ENCODE peak calls at places on chromosomes 5 and 9, in four cellular contexts. W is GM12878, G is K562, B is HepG2. Y is an unnamed sample.

GRCh38 chr5:1737790-1738405 is 61.7 kb downstream of the MRPL36 start:
- DNase-seq in W (peak), G (peak), B (peak), Y (peak)

GRCh38 chr9:69584746-69585145 is 87.4 kb downstream of the APBA1 start:
- DNase-seq in W (no peak), G (no peak), B (no peak), Y (no peak)

GRCh38 chr5:151697452-151697851 is 10.7 kb upstream of the SPARC start:
- DNase-seq in W (no peak), G (no peak), B (no peak), Y (no peak)

GRCh38 chr5:141050622-141051525 is at the start of gene PCDHB1:
- DNase-seq in W (no peak), G (no peak), B (no peak), Y (peak)

GRCh38 chr9:117232991-117233390 is 181.9 kb downstream of the ASTN2 start:
- DNase-seq in W (no peak), G (no peak), B (no peak), Y (no peak)

GRCh38 chr9:70080481-70081119 is 37.0 kb downstream of the MAMDC2 start:
- DNase-seq in W (no peak), G (no peak), B (peak), Y (no peak)

GRCh38 chr5:102691434-102691833 is 63.7 kb upstream of the PAM start:
- DNase-seq in W (no peak), G (no peak), B (no peak), Y (no peak)

GRCh38 chr5:93150311-93151012 is 430.6 kb downstream of the NR2F1-AS1 start:
- DNase-seq in W (no peak), G (no peak), B (no peak), Y (no peak)

GRCh38 chr5:139633295-139634027 is 14.7 kb upstream of the CXXC5 start:
- DNase-seq in W (no peak), G (peak), B (peak), Y (peak)

GRCh38 chr9:70465398-70465797 is 50.9 kb upstream of the KLF9 start:
- DNase-seq in W (no peak), G (peak), B (no peak), Y (no peak)

GRCh38 chr9:90805006-90805993 is 3.7 kb downstream of the SYK start:
- DNase-seq in W (no peak), G (peak), B (no peak), Y (peak)

GRCh38 chr9:21465859-21466518 is 16.1 kb downstream of the IFNE start:
- DNase-seq in W (no peak), G (no peak), B (peak), Y (peak)

GRCh38 chr5:16671208-16671607 is 54.4 kb upstream of the RETREG1 start:
- DNase-seq in W (no peak), G (no peak), B (no peak), Y (no peak)

GRCh38 chr9:98605116-98605515 is 103.6 kb downstream of the GABBR2 start:
- DNase-seq in W (no peak), G (no peak), B (no peak), Y (no peak)

GRCh38 chr9:87336914-87337333 is 160.7 kb upstream of the DAPK1 start:
- DNase-seq in W (peak), G (peak), B (peak), Y (peak)

GRCh38 chr5:53350991-53351770 is 129.2 kb upstream of the FST start:
- DNase-seq in W (no peak), G (peak), B (no peak), Y (no peak)

GRCh38 chr9:33109097-33109496 is 32.6 kb upstream of the SMU1 start:
- DNase-seq in W (no peak), G (no peak), B (no peak), Y (no peak)

GRCh38 chr5:140502834-140503233 is 44.6 kb upstream of the EIF4EBP3 start:
- DNase-seq in W (no peak), G (no peak), B (no peak), Y (no peak)

GRCh38 chr9:93096811-93097382 is 880 bp downstream of the CARD19 start:
- DNase-seq in W (no peak), G (no peak), B (no peak), Y (no peak)

GRCh38 chr9:22469928-22470544 is 23.4 kb downstream of the DMRTA1 start:
- DNase-seq in W (peak), G (no peak), B (peak), Y (peak)

GRCh38 chr5:172832383-172833315 is 1.4 kb upstream of the ERGIC1 start:
- DNase-seq in W (no peak), G (peak), B (no peak), Y (no peak)

GRCh38 chr9:130013326-130013725 is 29.7 kb downstream of the FNBP1 start:
- DNase-seq in W (no peak), G (no peak), B (no peak), Y (no peak)

GRCh38 chr5:58771750-58772149 is 188.9 kb downstream of the RAB3C start:
- DNase-seq in W (no peak), G (no peak), B (no peak), Y (no peak)

GRCh38 chr5:167944121-167944858 is 347.2 kb upstream of the WWC1 start:
- DNase-seq in W (no peak), G (no peak), B (no peak), Y (peak)

GRCh38 chr9:35932732-35933131 is 23.4 kb downstream of the SPAAR start:
- DNase-seq in W (no peak), G (no peak), B (no peak), Y (no peak)

GRCh38 chr9:34233691-34234090 is 54.8 kb downstream of the UBAP1 start:
- DNase-seq in W (no peak), G (no peak), B (no peak), Y (no peak)

GRCh38 chr5:156534086-156534485 is 207.1 kb downstream of the SGCD start:
- DNase-seq in W (no peak), G (no peak), B (no peak), Y (no peak)

GRCh38 chr5:135243194-135244191 is 155.5 kb downstream of the MACROH2A1 start:
- DNase-seq in W (no peak), G (no peak), B (peak), Y (peak)

GRCh38 chr5:167152561-167152960 is 1138.9 kb upstream of the WWC1 start:
- DNase-seq in W (no peak), G (no peak), B (no peak), Y (no peak)

GRCh38 chr9:98021306-98022040 is 35.1 kb upstream of the NANS start:
- DNase-seq in W (no peak), G (no peak), B (no peak), Y (peak)

GRCh38 chr9:37262410-37262809 is 142.0 kb downstream of the ZCCHC7 start:
- DNase-seq in W (no peak), G (no peak), B (no peak), Y (peak)

GRCh38 chr5:128062172-128062746 is 21.3 kb upstream of the SLC12A2 start:
- DNase-seq in W (no peak), G (no peak), B (no peak), Y (no peak)

GRCh38 chr9:134167530-134167931 is 3.2 kb upstream of the RNU6ATAC start:
- DNase-seq in W (no peak), G (no peak), B (no peak), Y (no peak)

GRCh38 chr9:37938121-37938906 is 34.4 kb upstream of the SLC25A51 start:
- DNase-seq in W (no peak), G (peak), B (no peak), Y (peak)

GRCh38 chr5:65925601-65926275 is 637 bp upstream of the ERBIN start:
- DNase-seq in W (no peak), G (peak), B (peak), Y (peak)

GRCh38 chr5:34677428-34677827 is 21.3 kb downstream of the RAI14 start:
- DNase-seq in W (no peak), G (no peak), B (no peak), Y (no peak)

GRCh38 chr5:132026516-132027008 is 15.1 kb upstream of the ACSL6 start:
- DNase-seq in W (no peak), G (no peak), B (no peak), Y (no peak)

GRCh38 chr5:10700516-10700915 is 60.5 kb downstream of the DAP start:
- DNase-seq in W (no peak), G (no peak), B (no peak), Y (no peak)

GRCh38 chr5:10702040-10702629 is 58.9 kb downstream of the DAP start:
- DNase-seq in W (no peak), G (peak), B (no peak), Y (no peak)

GRCh38 chr5:10699987-10700386 is 61.0 kb downstream of the DAP start:
- DNase-seq in W (no peak), G (no peak), B (no peak), Y (no peak)

GRCh38 chr5:10701567-10702039 is 59.4 kb downstream of the DAP start:
- DNase-seq in W (no peak), G (peak), B (peak), Y (peak)

GRCh38 chr5:10699281-10699874 is 61.7 kb downstream of the DAP start:
- DNase-seq in W (no peak), G (no peak), B (no peak), Y (no peak)
- TF ChIP-seq RFX5 in W (no peak), G (no peak), B (no peak), Y (no peak)

GRCh38 chr5:179914032-179914755 is 6.5 kb upstream of the TBC1D9B start:
- DNase-seq in W (no peak), G (peak), B (peak), Y (no peak)
- TF ChIP-seq MXI1 in W (no peak), G (no peak), B (no peak), Y (no peak)

GRCh38 chr9:136798708-136799078 is 2.6 kb downstream of the CCDC183 start:
- DNase-seq in W (no peak), G (no peak), B (no peak), Y (no peak)

GRCh38 chr9:136799854-136800657 is 3.9 kb downstream of the CCDC183 start:
- DNase-seq in W (no peak), G (peak), B (peak), Y (peak)

GRCh38 chr9:136796238-136796774 is at the start of gene CCDC183:
- DNase-seq in W (no peak), G (no peak), B (no peak), Y (no peak)

GRCh38 chr9:136802321-136802720 is 5.4 kb upstream of the RABL6 start:
- DNase-seq in W (no peak), G (no peak), B (no peak), Y (no peak)

GRCh38 chr9:136799079-136799853 is 3.1 kb downstream of the CCDC183 start:
- DNase-seq in W (no peak), G (no peak), B (peak), Y (no peak)
- TF ChIP-seq POLR2AphosphoS5 in W (no peak), G (no peak), B (peak), Y (no peak)

DNA sequence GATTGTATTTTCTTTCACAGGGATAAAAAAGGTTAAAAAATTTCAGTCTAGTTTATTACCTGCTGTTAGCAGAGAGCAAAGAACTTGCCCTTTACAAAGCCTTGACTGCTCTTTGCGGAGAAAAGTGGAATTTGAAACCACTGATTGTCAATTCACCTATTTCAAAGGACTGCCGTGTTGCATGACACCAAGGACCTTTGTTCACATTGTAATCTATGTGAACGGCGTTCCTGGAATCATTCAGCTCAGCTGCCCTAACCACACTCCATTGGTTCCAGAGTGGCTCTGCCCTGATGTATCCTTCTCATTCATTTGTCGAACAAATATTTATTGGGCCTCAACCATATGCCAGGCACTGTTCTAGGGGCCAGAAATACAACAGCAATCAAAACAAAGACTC is 377.5 kb upstream of the RFX3 start:
- DNase-seq in W (no peak), G (no peak), B (peak), Y (no peak)
- TF ChIP-seq RFX5 in W (no peak), G (no peak), B (no peak), Y (no peak)

DNA sequence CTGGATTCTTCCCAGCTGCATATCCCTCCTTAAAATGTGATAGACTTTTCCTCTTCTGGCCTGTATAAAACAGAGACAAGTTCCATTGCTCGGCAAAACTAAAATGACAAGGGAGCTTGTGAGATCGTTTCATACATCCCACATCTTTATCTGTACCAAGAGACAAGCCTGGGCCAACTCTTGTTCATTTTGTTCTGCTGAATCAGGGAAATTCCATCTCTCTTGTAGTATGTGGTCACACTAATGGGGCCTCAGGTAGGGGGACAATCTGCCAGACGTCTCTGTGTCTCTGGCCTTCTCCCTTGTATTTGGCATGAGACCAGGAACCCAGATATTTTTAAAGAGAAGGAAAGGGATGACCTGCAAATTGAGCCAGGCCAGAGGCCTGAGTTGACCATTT is 18.6 kb upstream of the PAPPA start:
- DNase-seq in W (no peak), G (no peak), B (no peak), Y (no peak)
- TF ChIP-seq MXI1 in W (no peak), G (no peak), B (no peak), Y (no peak)

GRCh38 chr9:123659358-123659757 is 270.6 kb downstream of the DENND1A start:
- DNase-seq in W (no peak), G (no peak), B (no peak), Y (no peak)

GRCh38 chr9:123663529-123663928 is 266.4 kb downstream of the DENND1A start:
- DNase-seq in W (no peak), G (no peak), B (no peak), Y (no peak)

GRCh38 chr9:123660691-123661090 is 269.2 kb downstream of the DENND1A start:
- DNase-seq in W (no peak), G (no peak), B (no peak), Y (no peak)

GRCh38 chr9:123658792-123659191 is 271.1 kb downstream of the DENND1A start:
- DNase-seq in W (no peak), G (no peak), B (no peak), Y (no peak)

DNA sequence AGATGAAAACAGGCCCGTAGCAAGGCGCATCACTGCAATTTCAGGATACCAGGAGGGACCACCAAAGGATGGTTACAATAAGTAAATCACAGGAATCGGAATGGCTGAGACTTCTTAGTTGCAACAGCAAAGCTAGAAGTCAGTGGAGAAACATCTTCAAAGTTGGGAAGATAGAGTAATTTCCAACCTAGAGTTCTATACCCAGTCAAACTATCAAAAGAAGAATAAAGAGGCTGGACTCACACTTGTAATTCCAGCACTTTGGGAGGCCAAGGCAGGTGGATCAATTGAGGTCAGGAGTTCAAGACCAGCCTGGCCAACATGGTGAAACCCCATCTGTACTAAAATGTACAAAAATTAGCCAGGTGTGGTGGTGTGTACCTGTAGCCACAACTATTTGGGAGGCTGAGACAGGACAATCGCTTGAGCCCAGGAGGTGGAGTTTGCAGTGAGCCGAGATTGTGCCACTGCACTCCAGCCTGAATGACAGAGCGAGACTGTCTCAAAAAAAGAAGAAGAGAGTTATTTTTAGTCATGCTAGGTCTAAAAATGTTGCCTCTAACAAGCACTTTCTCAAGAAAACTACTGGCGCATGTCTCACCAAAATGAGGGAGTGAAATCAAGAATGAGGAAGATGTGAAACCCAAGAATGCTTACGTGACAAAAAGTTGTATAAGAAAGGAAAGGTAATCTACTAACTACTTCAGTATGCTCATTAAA is 267.7 kb downstream of the DENND1A start:
- DNase-seq in W (peak), G (no peak), B (no peak), Y (no peak)
- TF ChIP-seq POLR2AphosphoS5 in W (no peak), G (no peak), B (no peak), Y (no peak)